ENCODE peak calls at places on chromosomes 5 and 9, in four cellular contexts. One of them, this sample, is unnamed.

GRCh38 chr5:150448960-150449490 is 514 bp downstream of the RPS14 start:
- DNase-seq in HepG2: no peak
- DNase-seq in GM12878: no peak
- DNase-seq in SK-N-SH: no peak
- DNase-seq in this sample: no peak

GRCh38 chr5:163079618-163080017 is 357.8 kb upstream of the CCNG1 start:
- DNase-seq in SK-N-SH: peak
- DNase-seq in GM12878: no peak
- DNase-seq in HepG2: no peak
- DNase-seq in this sample: no peak

GRCh38 chr5:142106061-142106460 is 2.5 kb upstream of the NDFIP1 start:
- DNase-seq in SK-N-SH: no peak
- DNase-seq in HepG2: no peak
- DNase-seq in GM12878: no peak
- DNase-seq in this sample: no peak

GRCh38 chr5:78577051-78577807 is 71.3 kb downstream of the LHFPL2 start:
- DNase-seq in SK-N-SH: no peak
- DNase-seq in GM12878: no peak
- DNase-seq in HepG2: no peak
- DNase-seq in this sample: no peak

GRCh38 chr5:38008198-38008597 is 168.4 kb upstream of the GDNF start:
- DNase-seq in SK-N-SH: no peak
- DNase-seq in GM12878: no peak
- DNase-seq in HepG2: no peak
- DNase-seq in this sample: no peak

GRCh38 chr5:113518884-113519283 is 5.4 kb downstream of the YTHDC2 start:
- DNase-seq in GM12878: no peak
- DNase-seq in SK-N-SH: no peak
- DNase-seq in HepG2: no peak
- DNase-seq in this sample: no peak

GRCh38 chr9:34500623-34501267 is 22.0 kb downstream of the ENHO start:
- DNase-seq in SK-N-SH: peak
- DNase-seq in HepG2: peak
- DNase-seq in GM12878: no peak
- DNase-seq in this sample: no peak

GRCh38 chr9:109317979-109318671 is 2.7 kb downstream of the EPB41L4B start:
- DNase-seq in SK-N-SH: no peak
- DNase-seq in HepG2: no peak
- DNase-seq in GM12878: no peak
- DNase-seq in this sample: peak

GRCh38 chr9:6566409-6567139 is 79.0 kb downstream of the GLDC start:
- DNase-seq in GM12878: no peak
- DNase-seq in HepG2: no peak
- DNase-seq in SK-N-SH: no peak
- DNase-seq in this sample: peak

GRCh38 chr9:6833518-6834192 is 75.9 kb downstream of the KDM4C start:
- DNase-seq in HepG2: no peak
- DNase-seq in GM12878: no peak
- DNase-seq in SK-N-SH: no peak
- DNase-seq in this sample: no peak

GRCh38 chr5:169431386-169431785 is 130.4 kb upstream of the SLIT3 start:
- DNase-seq in SK-N-SH: no peak
- DNase-seq in HepG2: no peak
- DNase-seq in GM12878: no peak
- DNase-seq in this sample: no peak

GRCh38 chr5:5335708-5336211 is 86.7 kb upstream of the ICE1 start:
- DNase-seq in SK-N-SH: no peak
- DNase-seq in GM12878: no peak
- DNase-seq in HepG2: peak
- DNase-seq in this sample: no peak

GRCh38 chr5:132896685-132897084 is 23.2 kb downstream of the LEAP2 start:
- DNase-seq in HepG2: no peak
- DNase-seq in GM12878: no peak
- DNase-seq in SK-N-SH: no peak
- DNase-seq in this sample: no peak

GRCh38 chr5:11069041-11069440 is 308.0 kb upstream of the DAP start:
- DNase-seq in GM12878: no peak
- DNase-seq in SK-N-SH: no peak
- DNase-seq in HepG2: no peak
- DNase-seq in this sample: no peak

GRCh38 chr9:70490478-70490877 is 76.0 kb upstream of the KLF9 start:
- DNase-seq in HepG2: no peak
- DNase-seq in GM12878: no peak
- DNase-seq in SK-N-SH: no peak
- DNase-seq in this sample: no peak

GRCh38 chr9:36074870-36075532 is 38.3 kb downstream of the RECK start:
- DNase-seq in SK-N-SH: peak
- DNase-seq in GM12878: no peak
- DNase-seq in HepG2: peak
- DNase-seq in this sample: no peak

GRCh38 chr9:80117031-80117430 is 545.3 kb downstream of the TLE4 start:
- DNase-seq in HepG2: no peak
- DNase-seq in GM12878: no peak
- DNase-seq in SK-N-SH: no peak
- DNase-seq in this sample: no peak

GRCh38 chr5:119743927-119744326 is 114.6 kb downstream of the FAM170A start:
- DNase-seq in SK-N-SH: peak
- DNase-seq in HepG2: peak
- DNase-seq in GM12878: peak
- DNase-seq in this sample: no peak

GRCh38 chr9:105065119-105066088 is 137.4 kb upstream of the ABCA1 start:
- DNase-seq in GM12878: no peak
- DNase-seq in SK-N-SH: no peak
- DNase-seq in HepG2: peak
- DNase-seq in this sample: no peak

DNA sequence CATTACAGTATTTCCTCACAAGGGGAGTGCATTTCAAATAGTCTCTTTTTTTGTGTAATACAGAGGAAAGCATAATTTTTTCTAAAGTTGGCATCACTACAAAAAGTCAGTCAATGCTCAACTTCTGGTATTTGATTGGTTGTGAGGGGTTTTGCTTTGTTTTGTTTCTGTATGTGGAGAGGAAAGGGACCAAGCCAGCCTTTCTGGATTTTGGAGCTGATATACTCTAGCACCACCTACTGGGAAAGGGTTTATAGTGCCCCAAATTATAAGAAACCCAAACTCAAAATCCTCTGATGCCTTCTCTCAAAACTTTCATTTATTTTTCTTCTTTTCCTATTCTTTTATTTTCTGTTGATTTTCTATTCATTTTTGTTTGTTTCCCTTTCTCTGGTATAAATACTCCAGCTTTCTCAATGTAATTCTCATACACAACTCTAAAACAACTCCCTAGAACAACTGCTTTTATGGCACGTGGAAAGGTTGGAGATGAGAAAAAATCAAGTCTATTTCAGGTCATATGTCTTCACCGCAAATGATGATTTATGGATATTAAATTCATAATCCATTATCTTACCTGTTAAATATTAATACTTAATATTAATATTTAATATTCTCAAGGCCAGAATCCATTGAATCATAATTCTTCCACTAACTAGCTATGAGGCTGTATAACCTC is 69.5 kb upstream of the ANXA1 start:
- DNase-seq in SK-N-SH: peak
- DNase-seq in GM12878: no peak
- DNase-seq in HepG2: peak
- DNase-seq in this sample: no peak
- TF ChIP-seq TCF12 in SK-N-SH: no peak
- TF ChIP-seq TCF12 in GM12878: no peak
- TF ChIP-seq TCF12 in HepG2: no peak
- TF ChIP-seq TCF12 in this sample: no peak

DNA sequence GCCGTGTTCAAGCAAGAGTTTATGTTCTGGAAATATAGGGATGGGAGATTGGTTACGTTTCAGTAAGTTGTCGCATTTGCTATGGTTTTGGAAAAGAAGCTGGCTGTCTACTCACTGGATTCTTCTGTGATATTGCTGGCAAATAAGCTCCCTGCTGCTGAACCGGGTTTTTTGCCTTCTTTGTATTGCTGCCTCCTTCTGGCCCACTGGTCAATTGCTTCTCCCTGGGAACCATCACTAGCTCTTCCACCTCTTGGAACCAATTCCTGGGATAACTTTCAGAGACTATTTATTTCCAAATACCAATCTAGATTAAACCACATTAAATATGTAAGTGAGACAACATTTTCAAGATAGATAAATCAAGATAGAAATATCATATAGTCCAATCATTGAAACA is 43.0 kb downstream of the NUDT12 start:
- DNase-seq in GM12878: no peak
- DNase-seq in SK-N-SH: no peak
- DNase-seq in HepG2: no peak
- DNase-seq in this sample: no peak
- TF ChIP-seq TCF12 in GM12878: no peak
- TF ChIP-seq TCF12 in SK-N-SH: no peak
- TF ChIP-seq TCF12 in HepG2: no peak
- TF ChIP-seq TCF12 in this sample: no peak

DNA sequence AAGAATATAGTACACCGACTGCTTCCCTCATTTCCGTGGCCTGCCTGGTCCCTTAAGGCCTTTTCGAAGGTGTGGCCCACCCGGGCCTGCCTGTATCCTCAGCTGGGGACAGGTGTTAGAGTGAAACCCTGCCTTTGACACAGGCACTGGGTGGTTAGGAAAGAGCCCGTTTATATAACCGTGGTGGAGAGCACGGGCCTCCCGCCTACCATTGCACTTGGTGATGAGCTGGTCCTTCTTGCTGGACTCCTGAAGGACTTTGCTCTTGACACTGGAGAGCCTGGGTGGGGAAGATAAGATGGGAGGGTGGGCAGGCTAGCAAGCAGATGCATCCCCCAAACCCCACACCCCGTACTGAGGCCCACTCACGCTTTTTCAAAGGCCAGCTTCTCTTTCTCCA is 2.3 kb downstream of the SPATA24 start:
- DNase-seq in HepG2: no peak
- DNase-seq in GM12878: no peak
- DNase-seq in SK-N-SH: no peak
- DNase-seq in this sample: no peak
- TF ChIP-seq TCF12 in HepG2: no peak
- TF ChIP-seq TCF12 in GM12878: no peak
- TF ChIP-seq TCF12 in SK-N-SH: no peak
- TF ChIP-seq TCF12 in this sample: no peak

GRCh38 chr5:14915291-14915976 is 43.9 kb upstream of the ANKH start:
- DNase-seq in HepG2: peak
- DNase-seq in SK-N-SH: no peak
- DNase-seq in GM12878: no peak
- DNase-seq in this sample: no peak
- TF ChIP-seq TCF12 in HepG2: no peak
- TF ChIP-seq TCF12 in SK-N-SH: no peak
- TF ChIP-seq TCF12 in GM12878: no peak
- TF ChIP-seq TCF12 in this sample: no peak

GRCh38 chr5:54518146-54519082 is 855 bp downstream of the SNX18 start:
- DNase-seq in HepG2: no peak
- DNase-seq in GM12878: no peak
- DNase-seq in SK-N-SH: peak
- DNase-seq in this sample: no peak
- TF ChIP-seq TCF12 in HepG2: no peak
- TF ChIP-seq TCF12 in GM12878: no peak
- TF ChIP-seq TCF12 in SK-N-SH: no peak
- TF ChIP-seq TCF12 in this sample: no peak

GRCh38 chr5:55234171-55234700 is 828 bp upstream of the CCNO start:
- DNase-seq in SK-N-SH: peak
- DNase-seq in HepG2: no peak
- DNase-seq in GM12878: no peak
- DNase-seq in this sample: no peak
- TF ChIP-seq TCF12 in SK-N-SH: no peak
- TF ChIP-seq TCF12 in HepG2: no peak
- TF ChIP-seq TCF12 in GM12878: no peak
- TF ChIP-seq TCF12 in this sample: no peak

GRCh38 chr9:128685022-128685332 is 4.0 kb upstream of the SET start:
- DNase-seq in SK-N-SH: no peak
- DNase-seq in GM12878: no peak
- DNase-seq in HepG2: peak
- DNase-seq in this sample: no peak
- TF ChIP-seq TCF12 in SK-N-SH: no peak
- TF ChIP-seq TCF12 in GM12878: no peak
- TF ChIP-seq TCF12 in HepG2: no peak
- TF ChIP-seq TCF12 in this sample: no peak

GRCh38 chr5:13591621-13592020 is 352.9 kb downstream of the DNAH5 start:
- DNase-seq in HepG2: no peak
- DNase-seq in GM12878: no peak
- DNase-seq in SK-N-SH: no peak
- DNase-seq in this sample: no peak
- TF ChIP-seq TCF12 in HepG2: no peak
- TF ChIP-seq TCF12 in GM12878: no peak
- TF ChIP-seq TCF12 in SK-N-SH: peak
- TF ChIP-seq TCF12 in this sample: no peak

DNA sequence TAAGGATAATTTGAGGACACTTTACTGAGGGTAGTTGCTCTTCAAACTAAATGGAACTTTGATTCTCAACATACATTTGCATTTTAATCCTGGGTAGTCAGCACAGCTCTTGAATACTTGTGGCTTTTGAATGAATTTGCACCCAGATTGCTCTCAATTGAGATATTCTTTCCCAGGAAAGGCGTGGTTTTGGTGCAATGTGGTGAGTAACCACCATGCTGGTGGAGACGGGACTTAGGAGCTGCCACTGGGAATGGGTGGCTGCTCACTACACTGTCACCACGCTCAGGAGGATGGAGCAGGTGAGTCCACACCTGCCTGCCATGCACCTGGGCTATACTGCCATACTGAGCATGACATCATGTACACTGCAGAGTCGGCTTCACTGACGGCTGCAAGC is 99.2 kb downstream of the IRX1 start:
- DNase-seq in GM12878: no peak
- DNase-seq in HepG2: no peak
- DNase-seq in SK-N-SH: no peak
- DNase-seq in this sample: no peak
- TF ChIP-seq TCF12 in GM12878: no peak
- TF ChIP-seq TCF12 in HepG2: no peak
- TF ChIP-seq TCF12 in SK-N-SH: no peak
- TF ChIP-seq TCF12 in this sample: no peak

This sample was measured in H1.